ENCODE peak calls at places on chromosomes 4 and X, in six cellular contexts. B is DND-41, I is stomach, D is choroid plexus epithelial cell, R is cardiac muscle cell, E is BJ. H is an unnamed sample.

GRCh38 chr4:184808719-184809062 is 17.1 kb downstream of the ACSL1 start:
- DNase-seq in B (no peak), I (no peak), D (no peak), R (no peak), E (no peak), H (no peak)

GRCh38 chrX:150897371-150898319 is 823 bp downstream of the CD99L2 start:
- DNase-seq in B (peak), I (peak), D (peak), R (peak), E (no peak), H (peak)

GRCh38 chr4:74365761-74366160 is 816 bp downstream of the EREG start:
- DNase-seq in B (no peak), I (peak), D (peak), R (peak), E (no peak), H (peak)

GRCh38 chr4:74418063-74418670 is 26.8 kb upstream of the AREG start:
- DNase-seq in B (no peak), I (no peak), D (peak), R (peak), E (peak), H (peak)

GRCh38 chr4:153748378-153748777 is 11.4 kb downstream of the RNF175 start:
- DNase-seq in B (no peak), I (no peak), D (peak), R (peak), E (peak), H (peak)

GRCh38 chr4:173367946-173368345 is 2.8 kb upstream of the SAP30 start:
- DNase-seq in B (no peak), I (no peak), D (peak), R (peak), E (no peak), H (peak)

GRCh38 chrX:77628294-77629025 is 157.6 kb downstream of the ATRX start:
- DNase-seq in B (no peak), I (no peak), D (peak), R (peak), E (no peak), H (peak)

GRCh38 chr4:158688813-158689212 is 16.7 kb downstream of the ETFDH start:
- DNase-seq in B (no peak), I (no peak), D (no peak), R (no peak), E (no peak), H (no peak)

GRCh38 chr4:2954358-2955185 is 8.6 kb downstream of the NOP14 start:
- DNase-seq in B (no peak), I (no peak), D (no peak), R (no peak), E (no peak), H (no peak)
- TF ChIP-seq CTCF in B (peak), I (no peak), D (no peak), R (no peak), E (peak), H (no peak)

DNA sequence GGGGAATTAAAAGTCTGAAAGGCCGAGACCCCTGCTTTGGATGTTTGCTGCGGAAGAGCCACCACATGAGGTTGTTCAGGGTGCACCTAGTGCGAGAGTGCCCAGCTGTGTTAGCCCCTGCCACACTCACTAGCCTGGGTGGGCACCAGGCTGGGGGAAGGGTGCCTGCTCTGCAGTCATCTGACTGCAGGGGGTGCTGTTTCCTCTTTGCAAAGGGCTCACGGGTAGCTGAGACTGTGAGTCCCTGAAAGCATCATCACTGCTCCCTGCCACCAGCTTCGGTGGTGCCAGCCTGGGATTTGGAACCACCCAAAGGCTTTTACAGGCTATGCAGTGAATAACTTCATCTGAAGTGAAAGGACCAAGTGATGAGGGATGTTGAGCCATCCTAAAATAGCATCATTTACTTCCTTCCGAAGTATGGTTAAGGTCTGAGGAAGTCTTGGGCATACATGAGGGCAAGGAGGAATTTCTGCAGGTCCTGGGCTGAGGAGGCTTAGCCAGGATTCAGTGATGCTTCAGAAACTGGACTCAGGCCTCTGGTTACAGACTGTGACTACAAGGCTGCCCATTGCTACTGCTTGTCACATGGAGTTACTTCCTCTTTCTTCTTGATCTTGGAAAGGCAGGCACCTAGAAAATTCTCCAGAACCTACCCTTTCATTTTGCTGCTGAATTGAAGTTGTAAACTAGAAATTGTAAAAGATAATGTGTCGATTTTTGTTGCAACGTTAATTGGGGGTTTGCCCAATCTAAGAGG is 293.2 kb upstream of the PRPS2 start:
- DNase-seq in B (peak), I (no peak), D (no peak), R (no peak), E (no peak), H (no peak)
- TF ChIP-seq CTCF in B (peak), I (no peak), D (no peak), R (peak), E (no peak), H (peak)

DNA sequence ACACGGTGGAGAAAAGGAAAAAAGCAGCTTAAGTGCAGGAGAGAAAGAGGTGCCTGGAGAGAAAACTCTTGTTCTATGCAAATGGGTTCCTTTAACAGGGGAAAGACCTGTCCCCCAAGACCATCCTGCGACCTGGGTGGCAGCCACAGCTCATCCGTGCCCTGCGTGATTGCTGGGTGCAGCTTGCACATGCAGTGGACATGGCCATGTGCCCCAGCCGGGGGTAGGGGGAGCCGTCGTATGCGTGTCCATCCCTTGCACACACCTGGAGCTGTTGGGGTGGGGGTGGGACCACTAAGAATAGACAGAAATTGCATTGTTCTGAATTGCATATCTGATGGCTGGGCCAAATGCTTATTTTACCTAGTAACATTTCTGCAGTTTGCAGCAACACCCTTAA is 171.9 kb downstream of the GUCY2F start:
- DNase-seq in B (no peak), I (no peak), D (no peak), R (no peak), E (no peak), H (no peak)
- TF ChIP-seq CTCF in B (no peak), I (no peak), D (no peak), R (no peak), E (no peak), H (no peak)

DNA sequence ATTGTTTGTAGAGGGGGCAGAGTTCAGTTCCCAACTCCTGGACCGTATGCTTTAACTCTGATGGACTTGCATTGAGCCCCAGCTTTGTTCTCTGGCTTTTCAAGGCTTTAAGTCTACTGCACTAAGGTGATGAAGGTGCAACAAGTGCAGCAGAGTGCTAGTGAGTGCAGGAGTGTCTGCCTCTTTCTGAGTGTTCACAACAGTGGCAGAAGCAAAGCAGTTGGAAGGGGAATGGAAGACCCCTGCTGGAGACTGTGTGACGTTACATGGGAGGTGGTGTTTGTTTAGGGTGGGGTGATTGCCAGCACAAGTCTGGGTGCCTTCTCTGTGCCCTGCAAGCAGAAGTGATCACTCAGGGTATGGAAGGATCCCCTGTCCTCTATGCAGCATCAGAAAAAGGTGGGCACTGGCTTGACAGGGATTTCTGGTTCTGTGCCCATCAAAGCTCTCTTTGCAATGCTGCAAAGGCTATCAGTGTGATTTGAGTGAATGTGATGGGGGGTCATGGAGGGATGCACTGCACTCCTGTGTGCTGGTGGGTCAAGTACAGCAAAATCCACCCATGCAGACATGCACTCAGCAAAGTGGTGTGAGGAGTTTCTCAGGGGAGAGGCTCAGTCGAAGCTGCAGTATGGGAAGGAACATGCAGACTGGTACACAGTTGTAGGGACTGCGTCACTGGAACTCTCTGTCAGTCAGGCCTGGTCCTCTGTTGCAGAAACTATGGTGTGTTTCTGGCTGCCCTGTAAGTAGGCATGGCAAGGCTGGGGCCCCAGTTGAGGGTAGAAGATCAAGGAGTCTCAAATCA is 70.9 kb upstream of the UGT2B7 start:
- DNase-seq in B (no peak), I (no peak), D (peak), R (no peak), E (no peak), H (no peak)
- TF ChIP-seq CTCF in B (peak), I (no peak), D (peak), R (no peak), E (no peak), H (peak)

DNA sequence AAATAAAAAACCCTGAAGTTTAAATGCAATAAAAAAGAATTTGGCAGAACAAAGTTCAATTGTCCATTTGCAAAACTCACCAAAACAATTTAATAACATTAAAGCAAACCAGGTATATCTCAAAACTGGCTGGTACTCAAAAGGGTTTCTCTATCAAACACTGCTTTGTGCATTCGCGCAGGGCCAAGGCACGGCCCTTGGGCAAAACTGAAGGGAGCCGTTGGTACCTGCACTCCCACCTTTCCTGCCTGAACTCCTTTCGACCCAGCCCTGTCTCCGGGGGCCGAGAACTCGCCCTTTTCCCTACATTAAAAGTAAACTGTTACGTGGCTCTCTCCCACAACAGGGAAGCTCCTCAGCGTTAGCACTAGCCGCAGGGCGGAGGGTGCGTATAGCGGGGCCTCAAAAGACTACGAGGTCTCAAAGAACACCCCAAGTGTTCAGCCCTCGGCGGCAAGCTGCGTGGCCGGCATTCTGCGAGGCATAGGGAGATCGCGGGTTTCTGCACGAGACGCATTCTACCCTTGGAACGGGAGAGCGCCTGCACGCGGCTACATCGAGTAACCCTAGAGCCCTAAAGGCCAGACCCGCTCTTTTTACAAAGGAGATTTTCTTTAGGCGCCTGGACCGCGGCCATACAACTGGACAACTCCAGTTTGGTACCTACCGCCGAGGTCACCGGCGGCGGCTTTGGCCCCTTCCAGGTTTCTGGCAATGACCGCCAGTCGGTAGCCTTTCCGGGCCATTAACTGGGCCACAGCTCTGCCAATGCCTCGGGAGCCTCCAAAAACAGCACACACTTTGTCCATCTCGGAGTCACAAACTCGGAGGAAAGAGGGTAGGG is 552 bp downstream of the CBR4 start:
- DNase-seq in B (peak), I (peak), D (peak), R (peak), E (no peak), H (peak)
- TF ChIP-seq CTCF in B (peak), I (no peak), D (peak), R (peak), E (peak), H (no peak)

GRCh38 chrX:135595543-135595942 is 75.1 kb downstream of the INTS6L start:
- DNase-seq in B (no peak), I (no peak), D (no peak), R (no peak), E (no peak), H (no peak)

GRCh38 chrX:135591871-135592270 is 71.4 kb downstream of the INTS6L start:
- DNase-seq in B (no peak), I (no peak), D (no peak), R (no peak), E (no peak), H (no peak)

GRCh38 chrX:135596495-135596894 is 76.0 kb downstream of the INTS6L start:
- DNase-seq in B (peak), I (peak), D (peak), R (peak), E (no peak), H (peak)
- TF ChIP-seq CTCF in B (peak), I (peak), D (peak), R (peak), E (peak), H (peak)